ENCODE peak calls at places on chromosome 1, in eight cellular contexts. I is astrocyte of the cerebellum; S is hippocampal formation; Y is NCI-H2107; M is activated CD4-positive, CD25-positive, alpha-beta regulatory T cell treated with anti-CD3 and anti-CD28 coated beads, Interleukin-2, amount 50 U/mL, for 16 hours; T is stimulated activated CD4-positive, alpha-beta T cell treated with anti-CD3 and anti-CD28 coated beads, Interleukin-2, amount 100 ng/mL, for 4 hours; F is T-helper 9 cell; W is stimulated activated naive CD8-positive, alpha-beta T cell treated with anti-CD3 and anti-CD28 coated beads, Interleukin-15, Interleukin-2, amounts not matched to agents 100 U/mL and 50 U/mL, for 24 hours. Z is an unnamed sample.

GRCh38 chr1:100736324-100736723 is 16.8 kb downstream of the VCAM1 start:
- DNase-seq in I (peak), S (no peak), Y (no peak), M (no peak), T (no peak), F (no peak), W (no peak), Z (no peak)

GRCh38 chr1:194710671-194711070 is 1524.3 kb upstream of the B3GALT2 start:
- DNase-seq in I (no peak), S (no peak), Y (peak), M (no peak), T (no peak), F (no peak), W (no peak), Z (no peak)

GRCh38 chr1:56397811-56398231 is 181.5 kb downstream of the PLPP3 start:
- DNase-seq in I (no peak), S (no peak), Y (no peak), M (no peak), T (no peak), F (no peak), W (no peak), Z (no peak)

GRCh38 chr1:247506831-247507230 is 29.4 kb downstream of the OR2C3 start:
- DNase-seq in I (no peak), S (no peak), Y (no peak), M (no peak), T (no peak), F (no peak), W (no peak), Z (no peak)

GRCh38 chr1:39305555-39305954 is 101.1 kb downstream of the MACF1 start:
- DNase-seq in I (no peak), S (no peak), Y (no peak), M (no peak), T (no peak), F (no peak), W (no peak), Z (no peak)

GRCh38 chr1:78490861-78491310 is at the start of gene PTGFR:
- DNase-seq in I (no peak), S (no peak), Y (no peak), M (no peak), T (no peak), F (no peak), W (no peak), Z (no peak)

GRCh38 chr1:182391362-182392044 is at the start of gene GLUL:
- DNase-seq in I (peak), S (peak), Y (peak), M (no peak), T (peak), F (peak), W (peak), Z (peak)

GRCh38 chr1:225454733-225455132 is 26.9 kb upstream of the LBR start:
- DNase-seq in I (peak), S (no peak), Y (no peak), M (peak), T (peak), F (no peak), W (peak), Z (peak)

GRCh38 chr1:162091681-162092524 is 22.4 kb downstream of the NOS1AP start:
- DNase-seq in I (no peak), S (no peak), Y (no peak), M (no peak), T (no peak), F (no peak), W (no peak), Z (no peak)

GRCh38 chr1:38000233-38000528 is 5.1 kb downstream of the FHL3 start:
- DNase-seq in I (no peak), S (no peak), Y (no peak), M (no peak), T (no peak), F (no peak), W (no peak), Z (no peak)

GRCh38 chr1:181453541-181454201 is 29.6 kb upstream of the CACNA1E start:
- DNase-seq in I (no peak), S (no peak), Y (no peak), M (no peak), T (no peak), F (no peak), W (no peak), Z (no peak)

GRCh38 chr1:186403632-186404031 is 28.0 kb downstream of the ODR4 start:
- DNase-seq in I (no peak), S (no peak), Y (no peak), M (no peak), T (no peak), F (no peak), W (no peak), Z (no peak)

GRCh38 chr1:52234708-52235107 is 92.8 kb downstream of the ZFYVE9 start:
- DNase-seq in I (no peak), S (no peak), Y (no peak), M (no peak), T (no peak), F (no peak), W (no peak), Z (no peak)

GRCh38 chr1:34928066-34928864 is 1.2 kb downstream of the DLGAP3 start:
- DNase-seq in I (no peak), S (no peak), Y (no peak), M (no peak), T (no peak), F (no peak), W (no peak), Z (no peak)

GRCh38 chr1:231428392-231428791 is 6.3 kb upstream of the EGLN1 start:
- DNase-seq in I (no peak), S (no peak), Y (no peak), M (no peak), T (no peak), F (no peak), W (no peak), Z (no peak)

GRCh38 chr1:222817529-222817928 is 2.7 kb downstream of the DISP1 start:
- DNase-seq in I (peak), S (no peak), Y (no peak), M (no peak), T (no peak), F (no peak), W (no peak), Z (no peak)

GRCh38 chr1:41051022-41051421 is 29.5 kb upstream of the SLFNL1 start:
- DNase-seq in I (no peak), S (no peak), Y (no peak), M (no peak), T (no peak), F (no peak), W (no peak), Z (no peak)

GRCh38 chr1:223556414-223557124 is 108.9 kb downstream of the CAPN8 start:
- DNase-seq in I (no peak), S (no peak), Y (peak), M (no peak), T (no peak), F (no peak), W (peak), Z (peak)

GRCh38 chr1:103854279-103854678 is 104.6 kb downstream of the AMY1C start:
- DNase-seq in I (no peak), S (no peak), Y (no peak), M (no peak), T (no peak), F (no peak), W (no peak), Z (no peak)

GRCh38 chr1:183881387-183882084 is 76.6 kb downstream of the RGL1 start:
- DNase-seq in I (peak), S (no peak), Y (no peak), M (no peak), T (no peak), F (no peak), W (no peak), Z (no peak)

GRCh38 chr1:30778156-30778978 is 20.8 kb upstream of the LAPTM5 start:
- DNase-seq in I (peak), S (no peak), Y (no peak), M (no peak), T (no peak), F (no peak), W (peak), Z (peak)

GRCh38 chr1:119937198-119937597 is 40.9 kb upstream of the ADAM30 start:
- DNase-seq in I (no peak), S (no peak), Y (no peak), M (no peak), T (no peak), F (no peak), W (no peak), Z (no peak)

GRCh38 chr1:30524840-30525617 is 198.4 kb downstream of the MATN1 start:
- DNase-seq in I (no peak), S (no peak), Y (no peak), M (no peak), T (no peak), F (no peak), W (no peak), Z (no peak)

GRCh38 chr1:43499882-43500281 is 30.8 kb upstream of the PTPRF start:
- DNase-seq in I (no peak), S (no peak), Y (no peak), M (no peak), T (no peak), F (no peak), W (no peak), Z (no peak)

GRCh38 chr1:247336390-247336789 is 4.7 kb upstream of the ZNF496 start:
- DNase-seq in I (no peak), S (no peak), Y (no peak), M (no peak), T (no peak), F (no peak), W (no peak), Z (no peak)

GRCh38 chr1:39755965-39756659 is 15.0 kb downstream of the OXCT2 start:
- DNase-seq in I (no peak), S (no peak), Y (peak), M (no peak), T (no peak), F (no peak), W (no peak), Z (no peak)

GRCh38 chr1:205827623-205828022 is 14.6 kb upstream of the SLC41A1 start:
- DNase-seq in I (no peak), S (no peak), Y (peak), M (no peak), T (no peak), F (no peak), W (no peak), Z (no peak)